ENCODE peak calls at places on chromosomes 13 and 19, in four cellular contexts. Y, U, P and V are unnamed samples.
A peak's percentile ranks its signal among the peaks of the same experiment; 100 is the strongest.

GRCh38 chr19:18340990-18341868 is 831 bp downstream of the PGPEP1 start:
- DNase-seq in Y (no peak), U (peak; percentile 52), P (peak; percentile 42), V (peak; percentile 45)

GRCh38 chr13:86567119-86567518 is 767.9 kb upstream of the SLITRK6 start:
- DNase-seq in Y (no peak), U (peak; percentile 45), P (no peak), V (peak; percentile 16)

GRCh38 chr19:2037676-2038255 is 13.3 kb downstream of the MKNK2 start:
- DNase-seq in Y (no peak), U (no peak), P (no peak), V (no peak)

GRCh38 chr13:104954210-104954609 is 1581.3 kb downstream of the EFNB2 start:
- DNase-seq in Y (no peak), U (no peak), P (no peak), V (no peak)

GRCh38 chr13:41179593-41180250 is 14.6 kb downstream of the KBTBD7 start:
- DNase-seq in Y (no peak), U (no peak), P (peak; percentile 80), V (no peak)

GRCh38 chr13:46140044-46140443 is 35.2 kb upstream of the CPB2 start:
- DNase-seq in Y (no peak), U (no peak), P (no peak), V (no peak)

GRCh38 chr13:31042501-31043165 is 110.2 kb downstream of the TEX26 start:
- DNase-seq in Y (no peak), U (no peak), P (no peak), V (no peak)

GRCh38 chr13:48876289-48876688 is 99.4 kb upstream of the FNDC3A start:
- DNase-seq in Y (no peak), U (peak; percentile 69), P (no peak), V (no peak)

GRCh38 chr13:52765991-52766390 is 26.4 kb upstream of the CNMD start:
- DNase-seq in Y (no peak), U (no peak), P (no peak), V (no peak)

GRCh38 chr13:97544041-97544765 is 110.2 kb downstream of the RAP2A start:
- DNase-seq in Y (no peak), U (no peak), P (peak; percentile 75), V (no peak)

GRCh38 chr19:17049711-17050280 is 23.2 kb upstream of the CPAMD8 start:
- DNase-seq in Y (no peak), U (no peak), P (peak; percentile 73), V (no peak)

GRCh38 chr19:48836089-48837017 is at the start of gene HSD17B14:
- DNase-seq in Y (peak; percentile 64), U (peak; percentile 95), P (no peak), V (peak; percentile 88)

GRCh38 chr19:11023635-11024168 is 62.9 kb downstream of the SMARCA4 start:
- DNase-seq in Y (no peak), U (no peak), P (no peak), V (no peak)

GRCh38 chr19:8367327-8368001 is 3.5 kb downstream of the ANGPTL4 start:
- DNase-seq in Y (peak; percentile 43), U (peak; percentile 86), P (peak; percentile 98), V (peak; percentile 85)

GRCh38 chr13:66216723-66217122 is 1013.4 kb downstream of the PCDH9 start:
- DNase-seq in Y (no peak), U (no peak), P (no peak), V (no peak)

GRCh38 chr19:16463991-16464575 is 7.7 kb downstream of the EPS15L1 start:
- DNase-seq in Y (no peak), U (no peak), P (peak; percentile 64), V (peak; percentile 68)

GRCh38 chr19:15248648-15249559 is 16.7 kb upstream of the EPHX3 start:
- DNase-seq in Y (no peak), U (no peak), P (peak; percentile 91), V (no peak)

GRCh38 chr13:98232456-98232855 is 55.4 kb upstream of the RNF113B start:
- DNase-seq in Y (no peak), U (no peak), P (peak; percentile 76), V (no peak)

GRCh38 chr13:23505007-23505406 is 65.2 kb upstream of the TNFRSF19 start:
- DNase-seq in Y (no peak), U (no peak), P (peak; percentile 74), V (peak; percentile 17)

GRCh38 chr13:19781526-19781925 is 1.2 kb downstream of the PSPC1 start:
- DNase-seq in Y (no peak), U (no peak), P (no peak), V (no peak)

GRCh38 chr13:66965146-66965545 is 265.0 kb downstream of the PCDH9 start:
- DNase-seq in Y (no peak), U (no peak), P (no peak), V (no peak)

GRCh38 chr19:17097593-17098126 is 22.1 kb downstream of the MYO9B start:
- DNase-seq in Y (no peak), U (no peak), P (peak; percentile 41), V (peak; percentile 68)

GRCh38 chr19:49081273-49081672 is 4.0 kb upstream of the SNRNP70 start:
- DNase-seq in Y (no peak), U (no peak), P (no peak), V (no peak)

GRCh38 chr13:21008026-21008425 is 53.4 kb downstream of the LATS2 start:
- DNase-seq in Y (no peak), U (no peak), P (no peak), V (no peak)

DNA sequence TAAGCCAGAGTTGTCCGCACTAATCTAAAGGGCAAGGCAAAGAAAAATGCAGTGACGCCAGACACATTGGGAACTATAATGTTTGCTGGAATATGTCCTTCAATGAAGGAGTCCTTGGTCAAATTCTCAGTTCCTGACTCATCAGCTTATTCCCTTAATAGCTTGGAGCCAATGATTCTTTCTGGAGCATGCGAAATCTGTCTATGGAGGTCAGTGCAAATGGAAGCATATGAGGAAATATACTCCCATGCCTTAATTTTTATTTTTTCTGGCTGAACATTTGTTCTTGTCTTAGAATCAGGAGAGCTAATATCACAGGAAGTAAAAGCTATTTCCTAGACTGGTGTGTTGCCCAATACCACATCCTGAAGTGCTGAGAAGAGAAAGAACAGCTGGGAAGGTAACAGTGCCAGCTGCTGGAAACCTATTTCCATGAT is 289.8 kb upstream of the SPRY2 start:
- DNase-seq in Y (no peak), U (no peak), P (no peak), V (no peak)
- H2AK5ac ChIP-seq in Y (no peak overlapping the region), U (no peak overlapping the region), P (no peak overlapping the region), V (no peak overlapping the region)

GRCh38 chr13:114120486-114121430 is 11.7 kb downstream of the RASA3 start:
- DNase-seq in Y (no peak), U (no peak), P (no peak), V (no peak)

GRCh38 chr13:114122591-114123211 is 9.7 kb downstream of the RASA3 start:
- DNase-seq in Y (no peak), U (no peak), P (no peak), V (no peak)

GRCh38 chr13:114123876-114124275 is 8.5 kb downstream of the RASA3 start:
- DNase-seq in Y (no peak), U (no peak), P (no peak), V (no peak)

GRCh38 chr13:114123448-114123847 is 9.0 kb downstream of the RASA3 start:
- DNase-seq in Y (no peak), U (no peak), P (no peak), V (no peak)

GRCh38 chr13:114121496-114122466 is 10.6 kb downstream of the RASA3 start:
- DNase-seq in Y (no peak), U (no peak), P (no peak), V (no peak)
- H2BK120ac ChIP-seq in Y (no peak overlapping the region), U (no peak overlapping the region), P (peak overlapping the region; percentile 93), V (no peak overlapping the region)

DNA sequence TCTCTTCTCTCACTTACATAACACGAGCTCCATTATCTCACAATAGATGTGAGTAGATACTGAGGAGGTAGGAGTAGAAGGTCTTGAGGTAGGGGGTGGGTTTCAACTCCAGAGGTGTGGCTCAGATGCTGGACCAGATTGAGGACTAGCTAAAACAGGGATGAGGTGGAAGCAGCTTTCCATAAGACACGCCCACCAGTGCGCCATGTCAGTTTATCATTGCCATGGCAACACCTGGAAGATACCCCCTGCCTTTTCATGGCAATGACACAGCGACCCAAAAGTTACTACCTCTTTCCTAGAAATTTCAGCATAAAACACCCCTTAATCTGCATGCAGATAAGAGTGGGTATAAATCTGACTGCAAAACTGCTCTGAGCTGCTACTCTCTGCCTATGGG is 44.1 kb downstream of the KCTD15 start:
- DNase-seq in Y (no peak), U (no peak), P (no peak), V (no peak)
- H4K5ac ChIP-seq in Y (no peak overlapping the region), U (no peak overlapping the region), P (no peak overlapping the region), V (no peak overlapping the region)

GRCh38 chr13:94114166-94114565 is 365.3 kb downstream of the DCT start:
- DNase-seq in Y (no peak), U (no peak), P (no peak), V (no peak)
- H2AK5ac ChIP-seq in Y (no peak overlapping the region), U (no peak overlapping the region), P (no peak overlapping the region), V (no peak overlapping the region)

DNA sequence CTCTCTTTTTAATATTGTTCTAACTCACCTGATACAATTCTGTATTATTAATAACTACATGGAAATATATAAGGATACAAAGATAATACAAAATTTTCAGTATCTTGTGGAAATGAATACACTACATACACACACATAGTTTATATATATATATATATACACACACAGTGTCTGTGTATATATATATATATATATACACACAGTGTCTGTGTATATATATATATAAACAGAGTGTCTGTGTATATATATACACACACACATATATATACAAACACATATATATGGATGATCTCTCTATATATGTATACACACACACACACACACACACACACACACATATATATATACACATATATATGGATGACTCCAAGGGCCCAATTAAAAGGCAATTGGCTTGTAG is 749.1 kb downstream of the DACH1 start:
- DNase-seq in Y (no peak), U (no peak), P (no peak), V (no peak)
- H2BK120ac ChIP-seq in Y (no peak overlapping the region), U (no peak overlapping the region), P (no peak overlapping the region), V (no peak overlapping the region)

GRCh38 chr13:33340631-33341030 is 55.1 kb upstream of the STARD13 start:
- DNase-seq in Y (no peak), U (no peak), P (peak; percentile 52), V (no peak)
- H4K5ac ChIP-seq in Y (no peak overlapping the region), U (no peak overlapping the region), P (no peak overlapping the region), V (no peak overlapping the region)